ENCODE peak calls at places on chromosomes 6 and 20, in eight cellular contexts. G is neural crest cell, W is stomach, U is foreskin keratinocyte, T is heart left ventricle, B is AG09319, F is neural progenitor cell, H is dorsolateral prefrontal cortex. M is an unnamed sample.

GRCh38 chr20:46799781-46800180 is 90.3 kb downstream of the SLC2A10 start:
- DNase-seq in G (no peak), W (no peak), U (no peak), T (no peak), B (no peak), F (no peak), H (no peak), M (no peak)

GRCh38 chr6:13794184-13794583 is 20.2 kb downstream of the MCUR1 start:
- DNase-seq in G (no peak), W (no peak), U (peak), T (no peak), B (no peak), F (no peak), H (no peak), M (no peak)

GRCh38 chr6:163679753-163680152 is 265.2 kb downstream of the QKI start:
- DNase-seq in G (no peak), W (no peak), U (no peak), T (no peak), B (no peak), F (no peak), H (no peak), M (no peak)

GRCh38 chr6:169263836-169264608 is 10.4 kb upstream of the THBS2 start:
- DNase-seq in G (no peak), W (no peak), U (peak), T (peak), B (no peak), F (no peak), H (no peak), M (no peak)

GRCh38 chr6:14635933-14636599 is 518.5 kb downstream of the CD83 start:
- DNase-seq in G (no peak), W (no peak), U (no peak), T (no peak), B (no peak), F (no peak), H (no peak), M (no peak)

GRCh38 chr20:46128310-46129151 is 10.4 kb downstream of the CD40 start:
- DNase-seq in G (peak), W (peak), U (no peak), T (no peak), B (no peak), F (peak), H (peak), M (no peak)

GRCh38 chr20:2983508-2983907 is 59.9 kb upstream of the GNRH2 start:
- DNase-seq in G (no peak), W (no peak), U (no peak), T (no peak), B (no peak), F (no peak), H (no peak), M (no peak)

GRCh38 chr6:36915599-36915998 is 29.8 kb downstream of the C6orf89 start:
- DNase-seq in G (no peak), W (no peak), U (no peak), T (no peak), B (no peak), F (no peak), H (no peak), M (no peak)

GRCh38 chr6:18632670-18633410 is 245.7 kb downstream of the RNF144B start:
- DNase-seq in G (no peak), W (no peak), U (no peak), T (no peak), B (no peak), F (no peak), H (no peak), M (no peak)

GRCh38 chr20:368915-369314 is 11.6 kb upstream of the TRIB3 start:
- DNase-seq in G (no peak), W (no peak), U (no peak), T (no peak), B (no peak), F (no peak), H (no peak), M (no peak)

GRCh38 chr20:370151-370600 is 10.4 kb upstream of the TRIB3 start:
- DNase-seq in G (no peak), W (peak), U (no peak), T (no peak), B (no peak), F (no peak), H (no peak), M (no peak)

GRCh38 chr20:373171-373890 is 7.2 kb upstream of the TRIB3 start:
- DNase-seq in G (no peak), W (no peak), U (peak), T (peak), B (peak), F (no peak), H (no peak), M (no peak)

GRCh38 chr20:371755-372542 is 8.6 kb upstream of the TRIB3 start:
- DNase-seq in G (no peak), W (peak), U (peak), T (peak), B (peak), F (no peak), H (no peak), M (no peak)

DNA sequence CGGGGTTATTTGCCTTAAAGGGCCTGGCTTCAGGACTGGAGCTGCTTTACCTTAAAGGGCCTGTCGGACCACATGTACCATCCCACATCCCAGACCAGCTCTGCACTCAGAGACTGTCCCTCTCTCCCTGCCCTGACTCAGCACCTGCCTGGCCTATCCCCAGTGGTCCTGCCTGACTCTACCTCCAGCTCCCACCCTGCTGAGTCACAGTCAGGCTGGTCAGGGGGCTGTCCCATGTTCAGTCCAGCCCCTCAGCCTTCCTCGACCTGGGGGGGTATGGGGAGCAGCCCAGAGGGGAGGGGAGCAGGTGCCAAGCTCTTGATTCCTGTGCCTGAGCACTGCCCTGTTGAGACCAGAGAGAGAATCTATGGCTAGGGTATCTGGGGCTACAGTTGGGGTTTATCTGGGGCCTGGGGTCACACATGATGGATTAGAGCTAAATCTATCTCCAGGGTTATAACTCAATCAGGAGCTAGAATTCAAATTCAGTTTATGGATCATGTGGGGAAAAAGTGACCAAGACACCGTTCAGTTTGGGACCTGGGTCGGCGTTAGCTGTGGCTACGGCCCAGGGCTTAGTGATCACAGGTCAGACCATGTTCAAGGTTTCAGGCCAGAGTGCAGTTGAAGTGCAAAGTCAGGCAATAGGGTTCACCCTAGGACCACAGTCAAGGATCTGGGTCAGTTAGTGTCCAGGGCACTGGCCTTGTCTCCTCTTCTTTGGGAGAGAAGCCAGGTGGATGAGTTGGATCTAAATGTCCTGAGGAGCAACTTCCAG is 9.4 kb upstream of the TRIB3 start:
- DNase-seq in G (no peak), W (no peak), U (no peak), T (no peak), B (no peak), F (no peak), H (no peak), M (no peak)
- TF ChIP-seq CTCF in G (no peak), W (no peak), U (no peak), T (no peak), B (no peak), F (no peak), H (no peak), M (no peak)

GRCh38 chr6:116271309-116271708 is 8.4 kb downstream of the TSPYL1 start:
- DNase-seq in G (no peak), W (no peak), U (no peak), T (no peak), B (no peak), F (no peak), H (no peak), M (no peak)
- TF ChIP-seq CTCF in G (no peak), W (no peak), U (no peak), T (no peak), B (no peak), F (no peak), H (no peak), M (no peak)

DNA sequence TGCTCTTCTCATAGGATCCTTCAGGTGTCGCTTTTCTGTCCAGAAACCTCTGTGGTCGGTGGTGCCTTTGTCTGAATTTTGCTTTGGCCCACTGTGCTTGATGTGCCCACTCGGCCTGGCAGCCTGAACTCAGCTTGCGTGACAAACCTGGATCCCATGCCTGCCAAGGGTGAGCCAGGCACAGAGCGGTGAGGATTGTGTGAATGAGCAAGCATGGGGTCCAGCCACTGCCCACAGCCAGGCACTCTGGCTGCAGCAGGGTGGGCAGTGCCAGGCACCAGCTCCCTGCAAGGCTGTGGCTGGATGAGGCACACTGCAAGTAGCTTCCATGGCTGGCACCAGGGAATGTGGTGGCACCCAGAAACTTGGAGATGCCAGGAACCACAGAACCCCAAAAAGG is 110.3 kb downstream of the THEMIS start:
- DNase-seq in G (no peak), W (no peak), U (no peak), T (no peak), B (no peak), F (no peak), H (no peak), M (no peak)
- TF ChIP-seq CTCF in G (no peak), W (no peak), U (no peak), T (no peak), B (no peak), F (no peak), H (no peak), M (no peak)

DNA sequence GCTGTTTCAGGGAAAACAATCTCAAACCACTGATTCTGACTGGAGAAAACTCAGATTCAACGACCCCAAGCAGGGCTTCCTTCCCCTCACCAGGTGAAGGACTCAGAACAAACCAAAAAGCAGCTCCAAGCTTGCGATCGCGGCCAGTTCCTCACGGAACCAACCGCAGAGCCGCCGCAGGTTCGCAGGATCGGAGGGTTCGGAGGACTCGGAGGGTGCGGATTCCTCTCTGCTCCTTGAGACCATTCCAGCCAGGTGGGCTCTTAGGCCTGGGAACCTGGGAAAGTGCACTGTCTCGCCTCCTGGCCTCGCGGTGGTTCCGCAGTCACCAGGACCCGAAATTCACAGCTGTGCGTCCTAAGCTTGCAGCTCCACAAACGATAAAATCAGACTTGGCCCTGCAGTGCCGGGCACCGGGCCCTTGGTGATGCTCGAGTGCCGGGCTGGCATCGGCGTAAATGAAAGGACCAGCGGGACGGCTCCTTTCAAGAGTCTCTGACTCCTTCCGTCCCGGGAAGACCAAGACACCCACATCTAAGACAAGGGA is 70.0 kb upstream of the PRSS16 start:
- DNase-seq in G (peak), W (peak), U (peak), T (peak), B (peak), F (peak), H (peak), M (peak)
- TF ChIP-seq CTCF in G (peak), W (no peak), U (peak), T (peak), B (peak), F (peak), H (peak), M (peak)

M was measured in type B pancreatic cell.